ENCODE peak calls at places on chromosome 14, in seven cellular contexts. U is K562, F is HCT116, W is H1, K is SK-N-SH, H is Panc1, A is GM12878. S is an unnamed sample. For H3K27me3, the result is how much of the 10 kb centered on the place peaks cover.

GRCh38 chr14:86946446-86946845 is 1046.5 kb downstream of the GALC start:
- DNase-seq in U (no peak), F (no peak), W (no peak), K (no peak), H (no peak), A (no peak), S (no peak)

GRCh38 chr14:35333347-35333730 is 41.2 kb downstream of the PSMA6 start:
- DNase-seq in U (peak), F (no peak), W (no peak), K (peak), H (no peak), A (no peak), S (no peak)

GRCh38 chr14:68135566-68135965 is 316.0 kb downstream of the RAD51B start:
- DNase-seq in U (no peak), F (no peak), W (no peak), K (no peak), H (no peak), A (no peak), S (no peak)

GRCh38 chr14:34632451-34632850 is 2.5 kb upstream of the SNX6 start:
- DNase-seq in U (no peak), F (no peak), W (no peak), K (no peak), H (no peak), A (no peak), S (no peak)

GRCh38 chr14:53347046-53347445 is 193.9 kb upstream of the DDHD1 start:
- DNase-seq in U (no peak), F (no peak), W (no peak), K (no peak), H (no peak), A (no peak), S (no peak)

GRCh38 chr14:80211143-80212024 is at the start of gene DIO2:
- DNase-seq in U (no peak), F (no peak), W (no peak), K (no peak), H (no peak), A (no peak), S (no peak)

GRCh38 chr14:78970677-78971076 is 800.5 kb downstream of the NRXN3 start:
- DNase-seq in U (no peak), F (no peak), W (no peak), K (no peak), H (no peak), A (no peak), S (no peak)

GRCh38 chr14:52790011-52790755 is 1.2 kb downstream of the GNPNAT1 start:
- DNase-seq in U (no peak), F (no peak), W (no peak), K (no peak), H (no peak), A (no peak), S (no peak)

GRCh38 chr14:88868558-88869159 is 44.2 kb downstream of the TTC8 start:
- DNase-seq in U (no peak), F (peak), W (no peak), K (peak), H (no peak), A (no peak), S (peak)

GRCh38 chr14:104436741-104437701 is 142.5 kb upstream of the C14orf180 start:
- DNase-seq in U (no peak), F (no peak), W (no peak), K (peak), H (no peak), A (no peak), S (no peak)

GRCh38 chr14:105398726-105399440 is 545 bp downstream of the TEX22 start:
- DNase-seq in U (peak), F (no peak), W (no peak), K (peak), H (no peak), A (no peak), S (peak)

GRCh38 chr14:49463146-49463545 is 123.0 kb downstream of the RPS29 start:
- DNase-seq in U (no peak), F (no peak), W (no peak), K (no peak), H (no peak), A (no peak), S (no peak)

GRCh38 chr14:24067133-24068082 is 4.0 kb upstream of the CPNE6 start:
- DNase-seq in U (no peak), F (no peak), W (no peak), K (peak), H (no peak), A (no peak), S (peak)

GRCh38 chr14:67572608-67573007 is 27.5 kb downstream of the PIGH start:
- DNase-seq in U (no peak), F (no peak), W (no peak), K (no peak), H (no peak), A (no peak), S (no peak)

GRCh38 chr14:89279649-89280232 is 137.3 kb downstream of the FOXN3 start:
- DNase-seq in U (no peak), F (no peak), W (no peak), K (no peak), H (no peak), A (no peak), S (no peak)

GRCh38 chr14:100980823-100981222 is 77.3 kb upstream of the RTL1 start:
- DNase-seq in U (no peak), F (no peak), W (no peak), K (no peak), H (no peak), A (no peak), S (no peak)

GRCh38 chr14:53620325-53620716 is 336.3 kb downstream of the BMP4 start:
- DNase-seq in U (no peak), F (no peak), W (no peak), K (no peak), H (no peak), A (no peak), S (no peak)

DNA sequence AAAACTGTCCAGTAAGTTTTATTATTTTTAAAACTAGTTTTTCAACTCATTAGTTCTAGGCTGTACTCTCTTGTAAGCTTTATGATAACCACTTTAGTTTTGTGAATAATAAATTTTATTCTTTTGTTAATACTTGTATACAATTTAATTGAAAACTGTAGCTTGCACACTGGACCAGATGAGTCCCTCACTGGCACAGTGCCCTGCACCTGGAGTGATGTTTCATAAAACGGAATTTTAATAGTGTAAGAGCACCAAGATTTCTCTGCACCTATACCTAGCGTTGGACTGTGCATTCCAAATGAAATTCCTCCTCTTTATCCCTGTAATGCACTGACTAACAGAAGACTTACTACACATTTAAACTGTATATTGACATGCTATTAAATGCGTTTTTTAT is 80.8 kb downstream of the PRIMA1 start:
- DNase-seq in U (no peak), F (no peak), W (no peak), K (no peak), H (no peak), A (no peak), S (no peak)
- TF ChIP-seq SIN3A in U (no peak), F (no peak), W (no peak), K (no peak), H (no peak), A (no peak), S (no peak)

GRCh38 chr14:95697764-95698163 is 11.5 kb downstream of the TCL1B start:
- DNase-seq in U (no peak), F (no peak), W (no peak), K (no peak), H (no peak), A (peak), S (no peak)
- H3K27me3 ChIP-seq in U (under half), F (under half), W (under half), K (under half), H (under half), A (under half), S (under half)

GRCh38 chr14:31876741-31877140 is 200.4 kb upstream of the ARHGAP5 start:
- DNase-seq in U (no peak), F (no peak), W (no peak), K (no peak), H (no peak), A (no peak), S (no peak)
- TF ChIP-seq SIN3A in U (no peak), F (no peak), W (no peak), K (no peak), H (no peak), A (no peak), S (no peak)

GRCh38 chr14:97994020-97994531 is 1196.9 kb downstream of the VRK1 start:
- DNase-seq in U (no peak), F (no peak), W (no peak), K (no peak), H (no peak), A (no peak), S (no peak)
- H3K27me3 ChIP-seq in U (under half), F (under half), W (under half), K (under half), H (under half), A (under half), S (under half)